ENCODE peak calls at places on chromosome 15, in four cellular contexts. K, R, W and L are unnamed samples. For H3K9me3, the result is how much of the 10 kb centered on the place peaks cover.

GRCh38 chr15:93063292-93063671 is 25.7 kb downstream of the RGMA start:
- DNase-seq in K (no peak), R (no peak), W (no peak), L (no peak)

GRCh38 chr15:25882466-25882865 is 19.3 kb upstream of the ATP10A start:
- DNase-seq in K (no peak), R (no peak), W (no peak), L (no peak)

GRCh38 chr15:96818861-96819260 is 488.4 kb downstream of the NR2F2 start:
- DNase-seq in K (no peak), R (no peak), W (no peak), L (no peak)

GRCh38 chr15:89278307-89278706 is 34.5 kb downstream of the FANCI start:
- DNase-seq in K (no peak), R (no peak), W (no peak), L (no peak)

GRCh38 chr15:39358441-39359041 is 222.3 kb upstream of the THBS1 start:
- DNase-seq in K (no peak), R (no peak), W (no peak), L (no peak)

GRCh38 chr15:28989239-28989830 is 103.6 kb downstream of the APBA2 start:
- DNase-seq in K (no peak), R (no peak), W (no peak), L (no peak)

GRCh38 chr15:90201944-90202375 is 830 bp downstream of the SEMA4B start:
- DNase-seq in K (no peak), R (no peak), W (no peak), L (no peak)

GRCh38 chr15:39770748-39771689 is 11.6 kb downstream of the FSIP1 start:
- DNase-seq in K (no peak), R (no peak), W (no peak), L (no peak)

GRCh38 chr15:83578706-83579105 is 75.2 kb upstream of the ADAMTSL3 start:
- DNase-seq in K (no peak), R (no peak), W (no peak), L (no peak)

GRCh38 chr15:70770863-70771262 is 7.5 kb upstream of the UACA start:
- DNase-seq in K (no peak), R (no peak), W (no peak), L (no peak)

GRCh38 chr15:37995461-37996347 is 61.3 kb downstream of the TMCO5A start:
- DNase-seq in K (no peak), R (no peak), W (no peak), L (no peak)

GRCh38 chr15:22919171-22919570 is 61.0 kb downstream of the CYFIP1 start:
- DNase-seq in K (no peak), R (no peak), W (no peak), L (no peak)

GRCh38 chr15:93706476-93706875 is 524.9 kb upstream of the MCTP2 start:
- DNase-seq in K (no peak), R (no peak), W (no peak), L (no peak)

GRCh38 chr15:80561500-80561899 is 133.6 kb upstream of the ABHD17C start:
- DNase-seq in K (no peak), R (no peak), W (no peak), L (no peak)

GRCh38 chr15:73601449-73602425 is 31.5 kb downstream of the NPTN start:
- DNase-seq in K (no peak), R (no peak), W (no peak), L (no peak)

GRCh38 chr15:84982301-84982920 is 755 bp downstream of the PDE8A start:
- DNase-seq in K (peak), R (no peak), W (no peak), L (peak)

GRCh38 chr15:73727330-73728018 is 25.7 kb downstream of the INSYN1 start:
- DNase-seq in K (no peak), R (no peak), W (no peak), L (no peak)

GRCh38 chr15:63363292-63363691 is 18.4 kb downstream of the CA12 start:
- DNase-seq in K (no peak), R (no peak), W (no peak), L (no peak)

GRCh38 chr15:89754361-89755154 is 3.5 kb upstream of the MESP1 start:
- DNase-seq in K (no peak), R (no peak), W (no peak), L (no peak)

GRCh38 chr15:69408841-69409240 is 5.3 kb upstream of the KIF23 start:
- DNase-seq in K (no peak), R (no peak), W (no peak), L (no peak)

GRCh38 chr15:73985101-73985873 is 6.8 kb downstream of the STOML1 start:
- DNase-seq in K (no peak), R (no peak), W (no peak), L (no peak)

GRCh38 chr15:66573348-66573718 is 7.5 kb upstream of the LCTL start:
- DNase-seq in K (peak), R (no peak), W (no peak), L (no peak)

GRCh38 chr15:95994418-95994817 is 336.1 kb upstream of the NR2F2 start:
- DNase-seq in K (no peak), R (no peak), W (no peak), L (no peak)

GRCh38 chr15:67335534-67336222 is 81.1 kb downstream of the IQCH start:
- DNase-seq in K (no peak), R (no peak), W (no peak), L (no peak)

GRCh38 chr15:78673476-78673875 is 32.5 kb upstream of the CHRNB4 start:
- DNase-seq in K (no peak), R (no peak), W (no peak), L (no peak)

GRCh38 chr15:52783191-52783829 is 6.8 kb downstream of the ONECUT1 start:
- DNase-seq in K (no peak), R (no peak), W (no peak), L (no peak)

GRCh38 chr15:53209396-53210042 is 419.4 kb upstream of the ONECUT1 start:
- DNase-seq in K (no peak), R (no peak), W (no peak), L (no peak)

GRCh38 chr15:42490246-42490742 is 647 bp downstream of the ZNF106 start:
- DNase-seq in K (no peak), R (no peak), W (no peak), L (no peak)

GRCh38 chr15:70267879-70268278 is 170.2 kb upstream of the TLE3 start:
- DNase-seq in K (no peak), R (no peak), W (no peak), L (no peak)

DNA sequence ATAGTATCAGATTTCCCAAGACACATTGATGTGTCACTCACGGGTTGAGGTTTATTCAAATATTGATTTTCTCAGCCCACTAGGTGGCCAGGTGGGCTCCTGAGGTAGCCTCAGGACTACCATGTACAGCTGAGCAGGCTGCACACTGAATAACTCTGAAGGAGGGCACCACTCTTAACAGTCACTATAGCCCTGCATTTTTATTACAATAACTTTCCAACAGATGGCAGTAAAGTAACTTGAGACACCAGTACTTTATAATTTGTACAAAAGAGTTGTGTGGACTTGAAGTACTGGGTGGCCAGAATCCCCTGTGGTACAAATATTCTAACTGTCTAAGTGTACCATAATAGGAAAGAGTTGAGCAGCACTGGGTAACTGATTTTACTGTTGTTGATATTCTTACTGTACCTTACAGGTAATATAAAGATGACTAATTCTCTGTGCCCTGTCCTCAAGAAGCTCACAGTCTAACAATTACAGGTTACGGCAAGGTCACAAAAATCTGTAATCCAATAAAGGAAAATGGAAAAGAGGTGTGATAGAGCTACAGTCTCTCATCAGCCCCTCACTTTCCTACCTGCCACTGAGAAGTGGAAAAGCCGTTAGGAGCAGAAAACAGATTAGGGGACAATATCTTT is 76.0 kb downstream of the ETFA start:
- DNase-seq in K (no peak), R (no peak), W (no peak), L (no peak)
- TF ChIP-seq CTCF in K (no peak), R (peak), W (peak), L (peak)

GRCh38 chr15:27382296-27382695 is 411.3 kb downstream of the GABRG3 start:
- DNase-seq in K (no peak), R (no peak), W (no peak), L (no peak)
- H3K9me3 ChIP-seq in K (under half), R (under half), W (under half), L (under half)

GRCh38 chr15:76928231-76928630 is 3.3 kb upstream of the RCN2 start:
- DNase-seq in K (no peak), R (no peak), W (no peak), L (no peak)

GRCh38 chr15:76929011-76929760 is 2.4 kb upstream of the RCN2 start:
- DNase-seq in K (no peak), R (no peak), W (no peak), L (no peak)

GRCh38 chr15:76932090-76932966 is 779 bp downstream of the RCN2 start:
- DNase-seq in K (no peak), R (no peak), W (no peak), L (no peak)

GRCh38 chr15:76931397-76932089 is at the start of gene RCN2:
- DNase-seq in K (peak), R (peak), W (peak), L (peak)

DNA sequence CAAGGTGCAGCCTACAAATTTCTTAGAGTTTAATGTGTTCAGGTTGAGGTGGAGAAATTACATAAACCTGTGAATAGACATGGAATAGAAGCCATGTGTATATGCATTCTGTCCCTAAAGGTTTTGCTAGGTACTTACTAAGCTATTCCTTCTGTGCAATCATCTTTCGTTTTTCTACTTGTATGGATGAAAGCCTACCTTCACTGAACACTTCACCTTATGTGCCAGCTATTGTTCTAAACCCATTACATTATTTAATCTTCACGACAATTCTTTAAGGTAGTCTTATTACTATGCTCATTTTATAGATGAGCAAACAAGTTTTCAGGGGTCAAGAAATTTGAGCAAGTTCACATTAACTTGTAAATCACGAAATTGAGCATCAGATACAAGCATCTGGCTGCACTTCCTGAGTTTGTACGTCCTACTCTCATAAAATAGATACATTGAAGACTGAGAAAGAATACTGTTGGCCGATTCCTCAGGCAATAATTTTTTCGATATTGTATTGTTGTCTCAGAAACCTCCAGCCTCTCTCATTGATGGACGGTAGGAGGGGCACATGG is 635 bp upstream of the RCN2 start:
- DNase-seq in K (no peak), R (no peak), W (no peak), L (no peak)
- H3K27ac ChIP-seq in K (peak), R (peak), W (peak), L (no peak)

DNA sequence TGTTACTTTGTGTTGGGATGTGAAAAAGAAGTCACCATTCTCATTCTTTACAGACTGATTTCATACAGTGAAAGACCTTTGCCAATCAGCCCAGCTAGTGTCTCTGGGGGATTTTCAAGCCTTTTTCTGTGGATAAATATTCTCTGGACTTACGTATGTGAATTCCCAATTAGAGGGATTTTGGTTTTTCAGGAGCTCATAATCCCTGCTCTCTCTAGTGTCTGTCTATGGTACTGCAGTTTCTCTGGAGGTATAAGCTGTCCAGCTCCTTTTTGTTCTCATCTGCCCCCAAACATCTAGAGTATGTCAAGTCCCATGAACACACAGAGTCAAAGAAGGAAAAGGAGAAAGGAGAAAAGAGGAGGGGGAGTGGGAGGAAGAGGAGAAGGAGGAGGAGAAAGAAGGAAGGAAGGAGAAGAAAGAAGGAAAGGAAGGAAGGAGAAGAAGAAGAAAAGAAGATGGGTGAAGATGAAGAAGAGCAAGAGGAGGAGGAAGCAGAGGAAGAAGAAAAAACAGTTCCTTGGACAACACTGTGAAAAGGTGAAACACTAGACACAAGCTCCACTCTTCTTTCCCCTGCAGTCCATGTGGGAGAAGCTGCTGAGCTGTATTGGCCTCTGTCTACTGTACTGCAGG is 218.6 kb downstream of the GREM1 start:
- DNase-seq in K (no peak), R (no peak), W (no peak), L (no peak)
- TF ChIP-seq CTCF in K (peak), R (peak), W (no peak), L (no peak)